ENCODE peak calls at places on chromosomes 5 and 9, in seven cellular contexts. D, N, T, I, V, P and M are unnamed samples.

GRCh38 chr5:64437496-64437895 is 68.3 kb upstream of the RGS7BP start:
- DNase-seq in N (no peak), I (no peak), T (no peak), D (no peak), P (no peak), V (no peak), M (no peak)

GRCh38 chr5:128111818-128112448 is 28.4 kb downstream of the SLC12A2 start:
- DNase-seq in D (peak), P (no peak), T (peak), N (no peak), I (no peak), V (no peak), M (no peak)

GRCh38 chr5:73596705-73597328 is 29.2 kb upstream of the ARHGEF28 start:
- DNase-seq in P (peak), V (peak), N (no peak), T (peak), D (peak), I (peak), M (peak)

GRCh38 chr5:176732736-176733585 is 77.4 kb upstream of the UNC5A start:
- DNase-seq in P (no peak), I (no peak), N (no peak), V (no peak), D (no peak), T (no peak), M (no peak)

GRCh38 chr5:1523480-1523792 is 324 bp downstream of the LPCAT1 start:
- DNase-seq in N (no peak), T (no peak), D (no peak), I (no peak), V (no peak), P (no peak), M (no peak)

GRCh38 chr5:54693936-54694510 is 176.5 kb downstream of the SNX18 start:
- DNase-seq in D (no peak), V (no peak), T (no peak), P (no peak), I (no peak), N (no peak), M (no peak)

GRCh38 chr5:24623018-24623417 is 21.8 kb downstream of the CDH10 start:
- DNase-seq in I (no peak), V (no peak), P (no peak), D (no peak), N (no peak), T (no peak), M (no peak)

GRCh38 chr5:100505984-100506670 is 29.0 kb upstream of the FAM174A start:
- DNase-seq in V (peak), T (peak), N (no peak), I (no peak), D (peak), P (no peak), M (no peak)

GRCh38 chr9:16320338-16320902 is 550.0 kb downstream of the BNC2 start:
- DNase-seq in D (no peak), T (no peak), P (no peak), V (no peak), N (no peak), I (no peak), M (no peak)

GRCh38 chr9:21853414-21853813 is 51.0 kb downstream of the MTAP start:
- DNase-seq in P (no peak), I (peak), N (no peak), V (no peak), D (no peak), T (no peak), M (no peak)

GRCh38 chr9:21854594-21854993 is 52.2 kb downstream of the MTAP start:
- DNase-seq in V (no peak), D (no peak), P (no peak), T (no peak), I (peak), N (no peak), M (no peak)

GRCh38 chr9:21854119-21854518 is 51.7 kb downstream of the MTAP start:
- DNase-seq in N (no peak), V (no peak), T (no peak), P (no peak), D (no peak), I (no peak), M (no peak)

GRCh38 chr9:21852751-21853150 is 50.3 kb downstream of the MTAP start:
- DNase-seq in P (no peak), N (peak), I (no peak), D (no peak), V (no peak), T (no peak), M (no peak)

GRCh38 chr9:21848615-21849014 is 46.2 kb downstream of the MTAP start:
- DNase-seq in P (no peak), N (no peak), T (no peak), I (no peak), D (no peak), V (no peak), M (no peak)
- H3K4me3 ChIP-seq in P (no peak), N (no peak), T (no peak), I (no peak), D (no peak), V (no peak), M (no peak)

GRCh38 chr5:154937718-154938466 is at the start of gene GEMIN5:
- DNase-seq in V (peak), D (peak), I (peak), N (peak), T (peak), P (peak), M (peak)
- TF ChIP-seq POLR2A in V (peak), D (peak), I (peak), N (peak), T (no peak), P (peak), M (peak)

DNA sequence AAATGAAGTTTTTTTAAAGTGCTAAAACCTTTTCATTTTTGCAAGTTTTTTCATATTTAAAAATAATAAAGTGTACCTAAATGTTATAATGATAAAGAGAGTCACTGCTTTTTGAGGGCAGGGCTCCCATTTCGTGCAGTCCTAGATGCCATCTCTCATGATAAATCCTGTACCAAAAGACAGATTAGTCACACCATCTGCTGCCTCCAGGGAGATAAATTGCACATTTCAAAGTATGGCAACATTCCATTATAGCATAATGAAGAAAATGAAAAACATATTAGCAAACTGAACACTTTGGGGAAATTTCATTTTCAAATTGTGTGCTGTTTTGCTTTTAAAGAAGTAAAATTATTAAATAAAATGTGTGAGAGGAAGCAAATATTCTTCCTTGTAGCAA is 257.2 kb downstream of the KIAA0825 start:
- DNase-seq in P (no peak), N (no peak), I (no peak), T (no peak), D (no peak), V (no peak), M (no peak)
- TF ChIP-seq MAX in P (no peak), N (no peak), I (no peak), T (no peak), D (no peak), V (no peak), M (no peak)

DNA sequence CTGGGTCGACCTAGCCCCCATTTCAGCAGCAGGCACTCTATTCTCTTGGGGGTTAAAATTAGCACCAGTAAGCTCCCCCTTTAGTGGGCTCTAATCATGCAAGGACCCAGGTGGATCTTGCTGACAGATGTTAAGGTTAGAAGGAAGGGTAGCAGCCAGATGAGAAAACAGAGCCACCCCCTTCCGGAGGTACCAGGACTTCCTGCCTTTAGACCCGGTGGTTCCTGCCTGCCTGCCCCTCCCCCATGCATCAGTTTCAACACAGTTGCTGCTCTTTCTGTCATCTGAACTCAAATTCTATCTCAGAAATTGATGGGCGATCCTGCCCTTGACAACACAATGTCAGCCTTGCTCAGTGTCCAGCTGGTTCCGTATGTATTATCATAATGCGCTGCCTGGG is 287.3 kb downstream of the EBF1 start:
- DNase-seq in V (no peak), P (peak), I (no peak), N (peak), D (no peak), T (peak), M (peak)
- H3K4me3 ChIP-seq in V (no peak), P (no peak), I (no peak), N (no peak), D (no peak), T (no peak), M (no peak)

GRCh38 chr5:131263648-131264452 is at the start of gene CDC42SE2:
- DNase-seq in D (peak), V (peak), T (peak), P (peak), N (no peak), I (peak), M (peak)
- TF ChIP-seq POLR2A in D (peak), V (peak), T (peak), P (peak), N (peak), I (peak), M (peak)

DNA sequence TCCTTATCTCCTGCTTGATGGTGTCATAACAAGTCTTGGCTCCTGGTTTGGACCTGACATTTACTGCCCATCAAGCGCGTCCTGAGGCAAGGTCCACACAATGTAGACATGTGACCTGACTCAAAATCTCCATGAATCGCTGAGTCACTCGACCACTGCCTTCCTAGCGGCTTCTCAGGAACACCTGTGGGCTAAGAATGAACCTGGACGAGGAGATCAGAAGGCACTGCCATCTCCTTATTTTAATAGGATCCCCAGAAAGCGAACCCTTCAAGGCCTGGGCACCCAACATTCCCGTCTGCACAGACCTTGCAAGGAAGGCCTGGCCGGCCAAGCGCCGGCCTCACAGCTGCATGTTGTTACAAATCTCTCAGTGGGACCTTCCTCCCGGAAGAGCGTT is 60.6 kb upstream of the IRX1 start:
- DNase-seq in N (no peak), D (no peak), I (no peak), V (no peak), T (no peak), P (no peak), M (no peak)
- TF ChIP-seq MAX in N (no peak), D (no peak), I (no peak), V (no peak), T (no peak), P (no peak), M (no peak)

DNA sequence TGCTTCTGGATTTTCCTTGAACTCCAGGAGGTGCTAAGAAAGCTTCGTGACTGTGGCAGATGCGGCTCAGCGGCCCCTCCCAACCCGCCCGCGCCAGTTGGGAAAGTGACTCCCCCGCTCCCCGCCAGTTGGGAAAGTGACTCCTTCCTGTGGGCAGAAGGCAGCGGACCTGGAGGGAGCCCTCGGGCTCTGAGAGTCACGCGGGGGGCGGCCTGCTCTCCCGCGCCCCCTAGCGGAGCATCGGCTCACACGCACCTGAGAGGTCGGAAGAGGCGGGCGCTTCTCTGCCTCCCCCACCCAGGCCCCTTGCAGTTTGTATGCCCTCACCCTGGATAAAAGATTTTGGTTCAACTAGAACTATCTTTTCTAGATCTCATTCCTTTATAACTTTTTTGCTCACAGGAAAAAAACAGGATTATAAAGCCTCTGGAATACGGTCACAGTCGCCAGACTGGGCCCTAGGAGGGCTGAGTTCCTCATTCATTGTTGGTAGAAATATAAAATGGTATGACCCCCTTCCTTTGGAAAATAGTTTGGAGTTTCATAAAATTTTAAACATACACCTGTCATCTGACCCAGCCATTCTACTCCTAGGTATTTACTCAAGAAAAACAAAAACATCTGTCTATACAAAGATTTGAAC is 82.2 kb downstream of the HSD17B3 start:
- DNase-seq in D (no peak), P (peak), N (no peak), I (no peak), T (peak), V (no peak), M (peak)
- H3K4me3 ChIP-seq in D (no peak), P (no peak), N (no peak), I (no peak), T (no peak), V (no peak), M (no peak)

GRCh38 chr5:76402880-76403712 is at the start of gene IQGAP2:
- DNase-seq in P (peak), T (peak), V (peak), D (peak), I (peak), N (no peak), M (peak)
- TF ChIP-seq POLR2A in P (peak), T (no peak), V (no peak), D (no peak), I (peak), N (peak), M (peak)